ENCODE peak calls at places on chromosomes 3 and 15, in four cellular contexts. F is GM12878, N is K562, Z is HepG2. R is an unnamed sample.

GRCh38 chr3:11291808-11292207 is 19.6 kb downstream of the ATG7 start:
- DNase-seq in N (no peak), Z (no peak), F (no peak), R (no peak)

GRCh38 chr3:171333784-171334464 is 126.3 kb downstream of the TNIK start:
- DNase-seq in Z (no peak), N (peak; percentile 26), F (no peak), R (no peak)

GRCh38 chr15:58934521-58934920 is 1.0 kb upstream of the SLTM start:
- DNase-seq in Z (no peak), N (no peak), F (no peak), R (no peak)

GRCh38 chr3:152581941-152582340 is 253.0 kb upstream of the P2RY1 start:
- DNase-seq in N (no peak), Z (no peak), F (no peak), R (no peak)

GRCh38 chr15:41607033-41607432 is 48.0 kb downstream of the TYRO3 start:
- DNase-seq in F (no peak), Z (no peak), N (no peak), R (no peak)

GRCh38 chr15:42495361-42496212 is at the start of gene SNAP23:
- DNase-seq in Z (peak; percentile 94), N (peak; percentile 94), F (peak; percentile 61), R (peak; percentile 80)

GRCh38 chr3:174242311-174243041 is 616.7 kb upstream of the NAALADL2 start:
- DNase-seq in N (no peak), F (no peak), Z (no peak), R (no peak)

GRCh38 chr15:51083641-51084040 is 11.1 kb downstream of the TNFAIP8L3 start:
- DNase-seq in F (no peak), N (no peak), Z (no peak), R (no peak)

GRCh38 chr15:60957111-60957510 is 272.0 kb downstream of the RORA start:
- DNase-seq in F (no peak), N (no peak), Z (no peak), R (no peak)

GRCh38 chr15:68389936-68390790 is 41.8 kb downstream of the ITGA11 start:
- DNase-seq in N (no peak), F (peak; percentile 37), Z (no peak), R (no peak)

GRCh38 chr3:100226712-100227429 is 33.9 kb upstream of the TBC1D23 start:
- DNase-seq in Z (no peak), F (no peak), N (no peak), R (no peak)

GRCh38 chr3:10702961-10703740 is 112.9 kb upstream of the SLC6A11 start:
- DNase-seq in Z (no peak), F (no peak), N (peak; percentile 92), R (peak; percentile 86)

GRCh38 chr3:10192953-10193691 is 28.4 kb downstream of the IRAK2 start:
- DNase-seq in N (peak; percentile 48), F (peak; percentile 91), Z (peak; percentile 28), R (peak; percentile 36)

GRCh38 chr15:82540984-82541431 is 751 bp upstream of the RPS17 start:
- DNase-seq in Z (no peak), F (no peak), N (peak; percentile 41), R (peak; percentile 43)

GRCh38 chr3:134618473-134618860 is 32.4 kb downstream of the KY start:
- DNase-seq in F (no peak), Z (no peak), N (no peak), R (no peak)

GRCh38 chr3:58333206-58334012 is 717 bp downstream of the PXK start:
- DNase-seq in N (no peak), Z (no peak), F (no peak), R (peak; percentile 36)

GRCh38 chr3:188788621-188789081 is 383.1 kb upstream of the TPRG1 start:
- DNase-seq in N (no peak), F (no peak), Z (no peak), R (no peak)

GRCh38 chr3:65751123-65751700 is 287.5 kb downstream of the MAGI1 start:
- DNase-seq in Z (peak; percentile 47), N (peak; percentile 35), F (no peak), R (peak; percentile 63)

GRCh38 chr15:25170781-25171110 is 216.0 kb downstream of the SNRPN start:
- DNase-seq in Z (no peak), N (no peak), F (no peak), R (no peak)

GRCh38 chr3:52181543-52181942 is 16.4 kb upstream of the ALAS1 start:
- DNase-seq in Z (no peak), N (no peak), F (no peak), R (no peak)

GRCh38 chr3:146589899-146590508 is 15.1 kb downstream of the PLSCR5 start:
- DNase-seq in Z (peak; percentile 52), N (peak; percentile 22), F (no peak), R (peak; percentile 23)

GRCh38 chr15:39580630-39581500 is at the start of gene THBS1:
- DNase-seq in N (peak; percentile 59), F (no peak), Z (peak; percentile 81), R (peak; percentile 18)

GRCh38 chr3:21789730-21790129 is 38.7 kb upstream of the ZNF385D start:
- DNase-seq in N (no peak), Z (no peak), F (no peak), R (no peak)

GRCh38 chr3:16174389-16174788 is at the start of gene GALNT15:
- DNase-seq in Z (no peak), F (no peak), N (no peak), R (no peak)

GRCh38 chr15:29770796-29771195 is 51.5 kb downstream of the TJP1 start:
- DNase-seq in Z (no peak), F (no peak), N (no peak), R (no peak)

GRCh38 chr3:42847731-42848130 is 27.9 kb downstream of the CYP8B1 start:
- DNase-seq in N (no peak), F (no peak), Z (no peak), R (no peak)

GRCh38 chr3:19264424-19264823 is 116.1 kb downstream of the KCNH8 start:
- DNase-seq in F (no peak), N (no peak), Z (no peak), R (no peak)

GRCh38 chr3:141537866-141538265 is 51.0 kb downstream of the RASA2 start:
- DNase-seq in Z (no peak), N (no peak), F (no peak), R (no peak)

GRCh38 chr15:57213783-57214366 is 162.4 kb upstream of the CGNL1 start:
- DNase-seq in Z (peak; percentile 41), F (no peak), N (no peak), R (no peak)

GRCh38 chr15:82051664-82052063 is 5.8 kb upstream of the MEX3B start:
- DNase-seq in N (no peak), Z (no peak), F (no peak), R (no peak)

GRCh38 chr3:120182613-120183524 is 88.6 kb upstream of the GSK3B start:
- DNase-seq in N (no peak), Z (no peak), F (no peak), R (no peak)

GRCh38 chr3:120181632-120182031 is 87.4 kb upstream of the GSK3B start:
- DNase-seq in Z (no peak), F (no peak), N (no peak), R (no peak)

GRCh38 chr3:120177907-120178306 is 83.7 kb upstream of the GSK3B start:
- DNase-seq in Z (peak; percentile 23), N (no peak), F (no peak), R (no peak)

GRCh38 chr3:120177151-120177550 is 82.9 kb upstream of the GSK3B start:
- DNase-seq in N (no peak), F (no peak), Z (peak; percentile 49), R (peak; percentile 21)

GRCh38 chr3:120180731-120181412 is 86.6 kb upstream of the GSK3B start:
- DNase-seq in Z (peak; percentile 74), N (no peak), F (no peak), R (no peak)
- TF ChIP-seq SP1 in Z (no peak), N (no peak), F (no peak), R (no peak)

DNA sequence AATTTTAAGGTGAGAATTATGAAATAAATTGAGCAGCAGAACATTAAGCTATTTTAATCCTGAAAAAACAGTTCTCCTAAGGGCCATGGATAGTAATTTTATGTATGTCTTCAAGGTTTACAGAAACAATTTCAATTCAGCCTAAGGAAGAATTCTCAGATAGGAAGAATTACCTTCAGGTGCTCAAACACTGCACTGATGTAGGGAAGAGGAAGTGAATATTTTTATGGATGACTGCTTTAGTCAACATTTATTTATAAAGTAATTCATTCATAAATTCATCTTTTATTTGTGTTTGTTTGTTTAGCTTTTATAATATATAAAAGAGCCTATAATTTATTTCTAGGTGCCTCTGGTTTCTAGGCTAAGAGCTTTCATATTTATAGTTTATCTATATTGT is 620.7 kb downstream of the NAALADL2 start:
- DNase-seq in N (no peak), Z (no peak), F (no peak), R (no peak)
- TF ChIP-seq TARDBP in N (no peak), Z (no peak), F (no peak), R (no peak)

GRCh38 chr3:24520941-24521305 is 26.3 kb upstream of the THRB start:
- DNase-seq in F (no peak), N (no peak), Z (peak; percentile 16), R (no peak)
- TF ChIP-seq SP1 in F (no peak), N (no peak), Z (no peak), R (no peak)

GRCh38 chr15:75202251-75203016 is 752 bp downstream of the C15orf39 start:
- DNase-seq in F (no peak), Z (peak; percentile 38), N (peak; percentile 67), R (peak; percentile 62)
- TF ChIP-seq TARDBP in F (no peak), Z (peak; percentile 12), N (no peak), R (no peak)

R was measured in HEK293T.